ENCODE peak calls at places on chromosomes 5 and 9, in ten cellular contexts. M is spleen, W is HCT116, U is IMR-90, O is right lobe of liver, X is esophagus squamous epithelium, T is tibial nerve, A is A549, K is uterus, F is upper lobe of left lung. J is an unnamed sample.

GRCh38 chr9:2134391-2134790 is 119.2 kb downstream of the SMARCA2 start:
- DNase-seq in F (no peak), W (no peak), T (no peak), M (no peak), U (peak), K (no peak), X (no peak), O (no peak), A (no peak), J (no peak)

GRCh38 chr9:124457079-124457886 is 7.0 kb downstream of the ADGRD2 start:
- DNase-seq in X (no peak), O (no peak), U (no peak), W (no peak), A (no peak), M (peak), K (no peak), F (no peak), T (no peak), J (no peak)

GRCh38 chr5:89037090-89037489 is 154.1 kb upstream of the MEF2C start:
- DNase-seq in F (no peak), W (no peak), O (no peak), M (no peak), U (peak), T (no peak), A (peak), K (no peak), X (no peak), J (no peak)

GRCh38 chr5:128538249-128539037 is 398 bp upstream of the FBN2 start:
- DNase-seq in F (peak), X (no peak), K (peak), U (peak), M (peak), W (no peak), T (peak), O (peak), A (peak), J (no peak)

GRCh38 chr5:400282-401215 is 42.4 kb upstream of the EXOC3 start:
- DNase-seq in F (peak), U (peak), W (no peak), O (no peak), X (no peak), K (no peak), A (no peak), M (peak), T (no peak), J (no peak)

GRCh38 chr9:77177894-77178794 is 810 bp downstream of the VPS13A start:
- DNase-seq in X (no peak), M (peak), T (no peak), A (peak), U (peak), F (peak), W (no peak), K (peak), O (peak), J (peak)

GRCh38 chr9:111691686-111692329 is 30.4 kb downstream of the GNG10 start:
- DNase-seq in F (no peak), O (no peak), T (no peak), M (no peak), A (peak), W (peak), K (no peak), X (no peak), U (peak), J (peak)

GRCh38 chr5:17910318-17910717 is 276.1 kb downstream of the TAF11L14 start:
- DNase-seq in W (no peak), T (no peak), M (no peak), X (no peak), F (no peak), K (no peak), U (peak), O (no peak), A (peak), J (no peak)

GRCh38 chr5:141941779-141942178 is 16.2 kb downstream of the PCDH12 start:
- DNase-seq in A (no peak), O (no peak), W (no peak), U (peak), M (no peak), X (no peak), K (no peak), F (no peak), T (no peak), J (no peak)

GRCh38 chr5:39175273-39175955 is 43.9 kb downstream of the FYB1 start:
- DNase-seq in A (no peak), U (no peak), M (no peak), T (no peak), O (no peak), W (no peak), X (no peak), K (no peak), F (no peak), J (no peak)

GRCh38 chr5:55914971-55915370 is 63.8 kb downstream of the IL31RA start:
- DNase-seq in W (no peak), T (no peak), U (no peak), F (no peak), K (no peak), O (no peak), A (no peak), X (no peak), M (no peak), J (no peak)

GRCh38 chr5:6576861-6577501 is 55.9 kb downstream of the NSUN2 start:
- DNase-seq in K (no peak), W (peak), O (no peak), F (no peak), U (peak), T (no peak), M (no peak), A (peak), X (no peak), J (peak)

GRCh38 chr5:36944607-36945225 is 68.1 kb downstream of the NIPBL start:
- DNase-seq in W (peak), T (no peak), A (peak), X (no peak), O (no peak), M (no peak), F (no peak), K (no peak), U (peak), J (peak)

GRCh38 chr9:36928670-36929349 is 105.3 kb downstream of the PAX5 start:
- DNase-seq in T (no peak), K (no peak), M (no peak), X (no peak), A (peak), F (no peak), O (no peak), W (no peak), U (peak), J (no peak)

GRCh38 chr5:34854459-34855174 is 15.7 kb downstream of the TTC23L start:
- DNase-seq in M (no peak), A (no peak), T (no peak), X (no peak), U (no peak), F (no peak), W (no peak), O (no peak), K (no peak), J (no peak)

GRCh38 chr9:23526806-23527205 is 299.2 kb downstream of the ELAVL2 start:
- DNase-seq in W (no peak), F (no peak), O (no peak), U (no peak), K (no peak), T (no peak), A (no peak), X (no peak), M (no peak), J (no peak)

GRCh38 chr5:69368458-69369368 is 607 bp downstream of the AK6 start:
- DNase-seq in T (no peak), K (peak), U (peak), M (no peak), X (no peak), W (peak), O (no peak), F (no peak), A (peak), J (peak)

GRCh38 chr5:121378559-121379359 is 472.9 kb upstream of the FTMT start:
- DNase-seq in A (no peak), W (no peak), K (no peak), T (no peak), O (no peak), U (no peak), M (peak), F (no peak), X (no peak), J (no peak)

GRCh38 chr5:142199388-142199787 is 90.8 kb downstream of the NDFIP1 start:
- DNase-seq in U (no peak), M (no peak), T (no peak), X (no peak), F (peak), O (no peak), W (no peak), A (no peak), K (no peak), J (no peak)

GRCh38 chr5:42564689-42565356 is 141.6 kb downstream of the GHR start:
- DNase-seq in F (no peak), U (no peak), K (no peak), O (no peak), T (no peak), X (no peak), W (no peak), M (no peak), A (no peak), J (no peak)

GRCh38 chr9:127749090-127749787 is 14.1 kb upstream of the TOR2A start:
- DNase-seq in M (no peak), W (no peak), A (no peak), K (no peak), U (no peak), X (no peak), F (peak), O (no peak), T (no peak), J (no peak)

GRCh38 chr9:127754099-127754760 is 19.1 kb upstream of the TOR2A start:
- DNase-seq in W (no peak), O (no peak), T (no peak), M (no peak), U (no peak), K (no peak), A (peak), F (peak), X (no peak), J (no peak)

GRCh38 chr9:127753556-127753955 is 18.5 kb upstream of the TOR2A start:
- DNase-seq in M (no peak), A (no peak), X (no peak), K (no peak), T (no peak), W (no peak), F (no peak), U (no peak), O (no peak), J (no peak)

GRCh38 chr9:127753148-127753547 is 18.1 kb upstream of the TOR2A start:
- DNase-seq in U (no peak), K (no peak), M (no peak), F (no peak), W (no peak), O (no peak), T (no peak), X (no peak), A (no peak), J (no peak)

GRCh38 chr9:127751269-127752054 is 16.4 kb upstream of the TOR2A start:
- DNase-seq in T (no peak), W (no peak), X (no peak), A (no peak), O (no peak), U (no peak), F (no peak), K (no peak), M (no peak), J (peak)
- TF ChIP-seq POLR2A in T (no peak), W (no peak), X (no peak), A (no peak), O (no peak), U (no peak), F (no peak), K (no peak), M (no peak), J (no peak)

DNA sequence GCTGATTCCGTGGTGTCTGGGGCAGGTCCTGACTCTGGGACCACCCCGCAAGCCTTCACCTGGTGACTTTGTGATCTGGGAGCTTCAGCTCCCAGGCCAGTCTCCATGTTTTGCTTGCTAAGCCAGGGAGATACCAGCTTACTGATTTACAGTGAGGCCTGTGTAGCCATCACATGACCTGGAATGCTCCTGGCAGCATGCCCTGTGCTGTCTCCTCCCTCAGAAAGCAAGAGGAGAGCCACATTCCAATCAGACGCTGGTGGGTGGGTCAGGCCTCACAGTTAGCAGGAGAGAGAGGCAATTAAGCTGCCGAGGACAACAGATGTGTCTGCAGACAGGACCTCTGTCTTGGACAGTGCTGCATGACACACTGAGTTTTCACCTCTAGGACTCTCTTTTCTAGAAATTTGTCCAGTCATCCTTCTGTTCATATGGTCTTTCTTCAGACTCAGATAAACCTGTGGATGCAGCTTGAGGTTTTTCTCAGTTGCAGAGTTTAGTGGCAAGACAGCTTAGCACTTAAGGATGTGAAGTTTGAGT is 24.4 kb upstream of the GRPEL2 start:
- DNase-seq in K (peak), A (peak), X (no peak), W (peak), F (no peak), U (peak), M (no peak), O (peak), T (peak), J (peak)
- TF ChIP-seq POLR2A in K (no peak), A (no peak), X (no peak), W (no peak), F (no peak), U (no peak), M (no peak), O (no peak), T (no peak), J (no peak)

GRCh38 chr5:137115152-137115551 is 384.0 kb downstream of the SPOCK1 start:
- DNase-seq in U (no peak), M (no peak), A (no peak), W (no peak), X (no peak), O (no peak), T (no peak), K (no peak), F (no peak), J (no peak)
- TF ChIP-seq POLR2A in U (no peak), M (no peak), A (no peak), W (no peak), X (no peak), O (no peak), T (no peak), K (no peak), F (no peak), J (no peak)

DNA sequence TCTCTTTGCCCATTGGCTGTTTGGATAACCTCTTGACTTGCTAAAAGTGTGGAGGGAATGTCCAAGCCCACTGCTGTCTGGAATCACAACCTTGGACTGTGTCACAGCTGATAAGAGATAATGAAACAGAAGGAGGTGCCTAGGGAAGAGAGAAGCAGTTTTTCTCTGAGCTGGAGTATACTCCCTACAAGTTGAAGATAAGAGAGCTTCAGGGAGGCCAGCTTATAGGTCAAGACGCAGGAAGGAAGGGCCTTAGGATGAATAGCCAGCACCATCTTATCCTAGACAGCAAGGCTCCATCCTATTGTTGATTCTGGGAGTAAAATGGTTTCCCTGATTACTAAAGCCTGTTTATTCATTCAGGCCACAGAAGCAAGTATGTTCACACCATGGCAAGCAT is 244.7 kb downstream of the NPR3 start:
- DNase-seq in F (no peak), O (no peak), W (no peak), K (no peak), U (no peak), X (no peak), M (no peak), T (no peak), A (no peak), J (no peak)
- TF ChIP-seq POLR2A in F (no peak), O (no peak), W (no peak), K (no peak), U (no peak), X (no peak), M (no peak), T (no peak), A (no peak), J (no peak)

GRCh38 chr5:160310140-160310909 is 2.0 kb downstream of the CCNJL start:
- DNase-seq in T (no peak), O (no peak), M (no peak), F (no peak), U (no peak), W (no peak), X (no peak), K (no peak), A (no peak), J (no peak)

GRCh38 chr5:160311491-160312138 is 749 bp downstream of the CCNJL start:
- DNase-seq in T (no peak), F (peak), X (no peak), O (peak), U (no peak), W (no peak), M (peak), A (peak), K (no peak), J (peak)

GRCh38 chr5:160310910-160311295 is 1.5 kb downstream of the CCNJL start:
- DNase-seq in W (no peak), T (no peak), X (no peak), F (no peak), O (no peak), U (no peak), A (no peak), K (no peak), M (no peak), J (no peak)

GRCh38 chr5:160312960-160313734 is 783 bp upstream of the CCNJL start:
- DNase-seq in K (no peak), M (no peak), W (no peak), U (no peak), X (no peak), T (no peak), O (no peak), F (no peak), A (no peak), J (no peak)

GRCh38 chr5:160312139-160312959 is at the start of gene CCNJL:
- DNase-seq in T (no peak), X (no peak), U (peak), F (peak), K (peak), W (no peak), A (peak), M (peak), O (peak), J (peak)
- TF ChIP-seq POLR2A in T (peak), X (no peak), U (peak), F (peak), K (no peak), W (no peak), A (peak), M (no peak), O (no peak), J (no peak)

GRCh38 chr9:120735009-120735408 is 20.7 kb upstream of the MEGF9 start:
- DNase-seq in T (no peak), U (no peak), K (no peak), F (no peak), A (no peak), M (no peak), O (no peak), W (no peak), X (no peak), J (no peak)

GRCh38 chr9:120733190-120733589 is 18.9 kb upstream of the MEGF9 start:
- DNase-seq in T (no peak), A (no peak), X (no peak), U (peak), M (no peak), F (no peak), W (no peak), O (peak), K (no peak), J (no peak)

GRCh38 chr9:120734607-120735006 is 20.3 kb upstream of the MEGF9 start:
- DNase-seq in M (no peak), U (no peak), T (no peak), W (no peak), A (no peak), O (no peak), F (no peak), K (no peak), X (no peak), J (no peak)

GRCh38 chr9:120729796-120730195 is 15.5 kb upstream of the MEGF9 start:
- DNase-seq in A (peak), K (no peak), T (no peak), W (no peak), M (no peak), X (no peak), U (no peak), F (no peak), O (no peak), J (peak)

DNA sequence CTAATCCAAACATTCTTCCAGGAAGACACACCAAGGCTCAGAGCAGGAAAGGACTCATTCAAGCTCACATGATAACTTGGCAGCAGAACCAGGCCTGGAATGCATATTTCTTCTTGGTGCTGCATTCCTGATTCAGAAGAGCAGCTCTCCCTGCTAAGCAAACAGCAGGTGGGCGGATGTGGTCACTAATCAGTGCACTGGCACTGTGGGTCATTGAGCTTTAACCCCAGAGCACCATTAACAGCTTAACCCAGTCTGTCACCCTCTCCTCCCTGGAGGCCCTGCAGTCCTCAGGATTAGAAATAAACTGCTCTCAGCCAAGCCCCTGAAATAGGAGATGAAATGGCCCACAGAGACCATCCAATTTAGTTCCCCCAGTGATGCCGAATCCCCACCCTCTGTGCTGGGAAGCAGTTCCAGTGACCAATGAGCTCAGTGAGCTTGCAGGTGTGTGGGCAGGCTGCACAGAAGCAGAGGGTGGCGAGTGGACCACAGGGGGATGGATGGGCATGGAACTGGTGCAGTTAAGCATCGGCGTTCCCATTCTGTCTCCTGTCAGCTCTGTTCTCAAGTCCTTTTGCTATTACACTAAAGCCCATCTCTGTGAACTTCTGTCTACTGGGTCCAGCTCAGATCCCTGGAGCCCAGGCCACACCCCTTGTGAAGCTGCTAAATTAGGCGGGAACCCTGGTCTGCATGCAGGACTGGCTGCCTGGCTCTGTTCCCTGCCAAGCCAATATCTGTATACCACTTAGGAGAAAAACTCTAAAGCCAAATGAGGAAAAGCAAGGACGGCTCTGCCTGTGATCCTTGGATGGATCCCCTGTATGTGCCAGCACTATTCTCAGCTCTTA is 16.6 kb upstream of the MEGF9 start:
- DNase-seq in O (peak), A (no peak), T (no peak), U (peak), F (no peak), X (no peak), K (no peak), W (no peak), M (no peak), J (no peak)
- TF ChIP-seq POLR2A in O (peak), A (no peak), T (no peak), U (no peak), F (no peak), X (no peak), K (no peak), W (no peak), M (no peak), J (no peak)

GRCh38 chr9:113376634-113377531 is at the start of gene HDHD3:
- DNase-seq in O (peak), U (peak), W (peak), T (peak), F (peak), K (peak), X (peak), M (peak), A (peak), J (peak)
- TF ChIP-seq POLR2A in O (peak), U (no peak), W (peak), T (peak), F (peak), K (peak), X (peak), M (no peak), A (peak), J (peak)

GRCh38 chr9:120928720-120929389 is 2.3 kb upstream of the TRAF1 start:
- DNase-seq in K (peak), T (peak), M (peak), A (peak), U (no peak), X (peak), F (peak), W (no peak), O (peak), J (peak)
- TF ChIP-seq POLR2A in K (no peak), T (peak), M (no peak), A (peak), U (no peak), X (peak), F (peak), W (no peak), O (peak), J (peak)

GRCh38 chr5:171409164-171410136 is 10.0 kb upstream of the FGF18 start:
- DNase-seq in F (no peak), O (no peak), T (no peak), X (no peak), A (no peak), M (no peak), W (no peak), U (no peak), K (no peak), J (peak)
- TF ChIP-seq POLR2A in F (no peak), O (no peak), T (no peak), X (no peak), A (no peak), M (no peak), W (no peak), U (no peak), K (no peak), J (no peak)